ENCODE peak calls at places on chromosomes 2 and 18, in nine cellular contexts. A is naive thymus-derived CD4-positive, alpha-beta T cell; R is A549; L is OCI-LY7; M is tibial nerve; T is CD4-positive, alpha-beta memory T cell; Y is A673; N is fibroblast of lung; H is neural progenitor cell. G is an unnamed sample. For H3K4me1 and H3K9me3, the result is how much of the 10 kb centered on the place peaks cover.

GRCh38 chr2:233470007-233470687 is 96.4 kb downstream of the USP40 start:
- DNase-seq in A (no peak), R (no peak), L (no peak), M (peak), T (no peak), Y (no peak), N (no peak), H (no peak), G (no peak)

GRCh38 chr2:105969552-105969951 is 224.5 kb downstream of the UXS1 start:
- DNase-seq in A (no peak), R (peak), L (peak), M (no peak), T (no peak), Y (peak), N (no peak), H (peak), G (no peak)

GRCh38 chr2:128264881-128265607 is 53.6 kb downstream of the HS6ST1 start:
- DNase-seq in A (no peak), R (no peak), L (no peak), M (no peak), T (no peak), Y (no peak), N (no peak), H (no peak), G (no peak)

GRCh38 chr2:216536725-216537124 is 38.1 kb downstream of the RPL37A start:
- DNase-seq in A (no peak), R (no peak), L (no peak), M (no peak), T (no peak), Y (peak), N (no peak), H (no peak), G (no peak)

GRCh38 chr2:26396734-26397298 is 4.9 kb upstream of the DRC1 start:
- DNase-seq in A (no peak), R (no peak), L (no peak), M (no peak), T (peak), Y (no peak), N (no peak), H (no peak), G (peak)

GRCh38 chr2:143524001-143524608 is 394.9 kb downstream of the ARHGAP15 start:
- DNase-seq in A (no peak), R (no peak), L (no peak), M (no peak), T (no peak), Y (no peak), N (peak), H (no peak), G (no peak)

GRCh38 chr2:241011751-241012510 is 13.5 kb downstream of the SNED1 start:
- DNase-seq in A (no peak), R (no peak), L (no peak), M (peak), T (no peak), Y (no peak), N (no peak), H (no peak), G (no peak)

GRCh38 chr2:53989210-53989862 is 18.5 kb upstream of the PSME4 start:
- DNase-seq in A (no peak), R (no peak), L (no peak), M (no peak), T (no peak), Y (no peak), N (no peak), H (no peak), G (no peak)

GRCh38 chr2:63163231-63163845 is 112.7 kb downstream of the OTX1 start:
- DNase-seq in A (no peak), R (no peak), L (no peak), M (no peak), T (no peak), Y (no peak), N (no peak), H (no peak), G (no peak)

GRCh38 chr2:127085260-127085666 is 21.7 kb downstream of the BIN1 start:
- DNase-seq in A (no peak), R (no peak), L (no peak), M (no peak), T (no peak), Y (no peak), N (peak), H (peak), G (no peak)

GRCh38 chr2:36451512-36451911 is 95.9 kb downstream of the CRIM1 start:
- DNase-seq in A (no peak), R (no peak), L (no peak), M (no peak), T (no peak), Y (no peak), N (peak), H (no peak), G (no peak)

GRCh38 chr2:157840568-157841156 is 35.5 kb downstream of the ACVR1 start:
- DNase-seq in A (no peak), R (no peak), L (no peak), M (no peak), T (no peak), Y (no peak), N (peak), H (no peak), G (no peak)

GRCh38 chr2:161351678-161352077 is 43.5 kb downstream of the PSMD14 start:
- DNase-seq in A (no peak), R (no peak), L (no peak), M (no peak), T (no peak), Y (no peak), N (no peak), H (no peak), G (no peak)

GRCh38 chr2:160387558-160388262 is 105.9 kb downstream of the RBMS1 start:
- DNase-seq in A (no peak), R (peak), L (no peak), M (peak), T (no peak), Y (no peak), N (peak), H (no peak), G (no peak)

GRCh38 chr2:220855296-220855695 is 716.8 kb downstream of the EPHA4 start:
- DNase-seq in A (no peak), R (no peak), L (no peak), M (no peak), T (no peak), Y (peak), N (peak), H (no peak), G (no peak)

GRCh38 chr2:196268022-196268421 is 96.6 kb upstream of the STK17B start:
- DNase-seq in A (no peak), R (no peak), L (no peak), M (no peak), T (no peak), Y (no peak), N (no peak), H (no peak), G (no peak)

GRCh38 chr2:46580416-46580815 is 101.1 kb downstream of the TMEM247 start:
- DNase-seq in A (no peak), R (no peak), L (no peak), M (no peak), T (no peak), Y (no peak), N (no peak), H (no peak), G (no peak)

GRCh38 chr2:1940660-1941059 is 196.3 kb upstream of the PXDN start:
- DNase-seq in A (no peak), R (no peak), L (no peak), M (no peak), T (no peak), Y (no peak), N (peak), H (no peak), G (no peak)

GRCh38 chr2:119659601-119660342 is 19.2 kb upstream of the TMEM177 start:
- DNase-seq in A (no peak), R (peak), L (peak), M (no peak), T (peak), Y (peak), N (no peak), H (peak), G (no peak)

GRCh38 chr18:63182247-63182771 is 137.3 kb downstream of the BCL2 start:
- DNase-seq in A (no peak), R (no peak), L (no peak), M (no peak), T (no peak), Y (no peak), N (no peak), H (no peak), G (no peak)
- H3K4me3 ChIP-seq in A (no peak), R (no peak), L (no peak), M (no peak), T (no peak), Y (no peak), N (no peak), H (no peak), G (no peak)

DNA sequence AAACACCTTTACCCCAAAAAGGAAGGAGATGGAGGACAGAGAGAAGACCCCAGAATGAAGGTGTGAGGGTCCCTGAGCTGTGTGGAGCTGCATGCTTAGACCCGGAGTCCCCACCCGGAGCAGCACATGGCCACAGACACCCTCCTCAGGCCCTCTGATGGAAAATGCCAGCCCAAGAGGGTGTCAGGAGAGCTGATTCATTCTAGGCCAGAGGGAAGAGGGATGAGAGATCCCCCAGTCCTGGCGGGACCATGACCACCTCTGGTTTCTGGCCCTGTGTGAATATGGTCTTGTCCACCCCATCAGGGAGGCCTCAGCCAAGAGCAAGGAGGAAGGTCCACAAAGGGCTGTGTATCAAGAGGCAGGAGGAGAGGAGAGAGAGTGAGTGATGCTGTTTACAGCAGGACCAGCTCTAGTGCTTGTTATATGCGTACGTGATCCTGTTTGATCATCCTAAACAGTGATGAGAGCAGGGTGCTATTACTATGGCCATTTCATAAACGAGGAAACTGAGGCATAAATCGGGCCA is 186.6 kb upstream of the HAAO start:
- DNase-seq in A (no peak), R (no peak), L (no peak), M (peak), T (no peak), Y (no peak), N (no peak), H (no peak), G (no peak)
- H3K4me1 ChIP-seq in A (under half), R (under half), L (under half), M (under half), T (under half), Y (under half), N (under half), H (under half), G (under half)

GRCh38 chr18:44198296-44199284 is 482.1 kb upstream of the SETBP1 start:
- DNase-seq in A (no peak), R (no peak), L (no peak), M (no peak), T (no peak), Y (no peak), N (no peak), H (no peak), G (no peak)
- H3K9me3 ChIP-seq in A (under half), R (under half), L (under half), M (under half), T (under half), Y (under half), N (under half), H (under half), G (under half)

DNA sequence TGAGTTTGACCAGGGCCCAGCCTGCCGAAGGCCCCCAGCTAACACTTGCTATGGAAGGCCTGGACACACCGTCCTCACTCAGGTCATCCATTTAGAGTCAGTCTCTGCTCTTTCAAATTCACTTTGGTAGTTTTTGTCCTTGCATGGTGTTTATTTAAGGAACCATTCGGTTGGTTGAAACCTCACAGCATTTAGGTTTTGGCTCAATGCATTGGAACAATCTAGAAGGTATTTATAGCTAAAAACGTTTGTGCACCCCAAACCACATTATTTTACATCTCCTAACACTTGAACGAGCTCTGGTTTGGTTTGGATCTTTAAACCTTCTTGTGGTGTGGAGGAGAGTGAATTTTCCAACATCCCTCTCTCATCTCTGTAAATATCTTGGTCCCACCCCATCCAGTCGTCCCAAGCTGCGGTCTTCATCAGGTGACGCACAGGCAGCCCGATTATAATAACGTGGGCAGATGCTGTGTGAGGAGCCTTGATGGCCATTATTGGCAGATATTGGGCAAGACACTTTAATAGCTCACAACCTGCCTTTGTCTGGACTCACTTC is 287.9 kb downstream of the LPIN1 start:
- DNase-seq in A (no peak), R (no peak), L (peak), M (no peak), T (no peak), Y (no peak), N (no peak), H (no peak), G (no peak)
- H3K4me3 ChIP-seq in A (no peak), R (no peak), L (no peak), M (no peak), T (no peak), Y (no peak), N (no peak), H (no peak), G (no peak)

GRCh38 chr2:64841462-64841861 is 147.7 kb upstream of the SLC1A4 start:
- DNase-seq in A (no peak), R (no peak), L (no peak), M (no peak), T (no peak), Y (no peak), N (no peak), H (no peak), G (no peak)
- H3K4me1 ChIP-seq in A (under half), R (under half), L (under half), M (under half), T (under half), Y (under half), N (under half), H (under half), G (under half)

GRCh38 chr2:89780318-89780717 is 1088.8 kb downstream of the RPIA start:
- DNase-seq in A (no peak), R (no peak), L (no peak), M (no peak), T (no peak), Y (no peak), N (no peak), H (no peak), G (no peak)
- H3K9me3 ChIP-seq in A (half or more), R (under half), L (half or more), M (under half), T (under half), Y (half or more), N (under half), H (half or more), G (half or more)

DNA sequence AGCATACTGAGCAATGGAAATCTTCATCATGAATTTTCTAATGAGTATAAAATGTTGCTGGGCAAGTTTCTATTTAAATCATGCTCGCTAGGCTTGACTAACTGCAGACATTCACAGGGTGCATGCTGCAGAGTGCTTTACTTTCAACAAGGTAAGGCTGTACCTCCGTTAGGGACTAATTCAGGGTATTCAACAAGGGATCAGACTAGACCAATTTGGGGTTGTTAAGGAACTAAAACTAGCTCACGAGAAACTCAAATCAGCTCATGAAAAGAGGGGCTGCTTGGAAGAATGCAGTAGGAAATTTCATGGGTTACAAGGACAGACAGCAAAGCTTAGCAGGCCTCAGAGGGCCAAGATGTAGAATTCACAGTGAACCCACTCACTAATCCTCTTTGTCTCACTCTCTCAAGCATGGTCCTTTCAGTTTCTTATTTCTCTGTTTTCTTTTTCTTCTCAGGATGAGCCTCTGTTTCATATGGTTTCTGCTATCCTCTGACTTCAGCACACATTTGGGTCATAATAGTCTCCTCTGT is 2.2 kb downstream of the MYO3B start:
- DNase-seq in A (no peak), R (no peak), L (no peak), M (no peak), T (no peak), Y (no peak), N (no peak), H (peak), G (no peak)
- H3K4me3 ChIP-seq in A (no peak), R (no peak), L (no peak), M (no peak), T (no peak), Y (no peak), N (no peak), H (no peak), G (no peak)

GRCh38 chr2:120942658-120943057 is 207.0 kb downstream of the GLI2 start:
- DNase-seq in A (no peak), R (peak), L (no peak), M (no peak), T (no peak), Y (no peak), N (no peak), H (no peak), G (no peak)
- H3K4me1 ChIP-seq in A (under half), R (half or more), L (under half), M (under half), T (under half), Y (under half), N (under half), H (under half), G (under half)

GRCh38 chr18:78696698-78697435 is 282.8 kb upstream of the SALL3 start:
- DNase-seq in A (no peak), R (no peak), L (no peak), M (no peak), T (no peak), Y (no peak), N (no peak), H (no peak), G (no peak)

GRCh38 chr18:78697446-78697845 is 282.2 kb upstream of the SALL3 start:
- DNase-seq in A (no peak), R (no peak), L (no peak), M (no peak), T (no peak), Y (no peak), N (no peak), H (no peak), G (no peak)

GRCh38 chr18:78701753-78702409 is 277.7 kb upstream of the SALL3 start:
- DNase-seq in A (no peak), R (no peak), L (no peak), M (no peak), T (no peak), Y (no peak), N (no peak), H (no peak), G (no peak)

GRCh38 chr18:78699516-78699915 is 280.1 kb upstream of the SALL3 start:
- DNase-seq in A (no peak), R (no peak), L (no peak), M (no peak), T (no peak), Y (no peak), N (no peak), H (no peak), G (no peak)

GRCh38 chr18:78698914-78699313 is 280.7 kb upstream of the SALL3 start:
- DNase-seq in A (no peak), R (no peak), L (no peak), M (no peak), T (no peak), Y (no peak), N (no peak), H (no peak), G (no peak)
- H3K9me3 ChIP-seq in A (under half), R (under half), L (under half), M (under half), T (under half), Y (under half), N (under half), H (under half), G (under half)

G was measured in CD8-positive, alpha-beta memory T cell.